ENCODE peak calls at places on chromosome 16, in five cellular contexts. I is A549, L is GM12878, M is HepG2, S is K562. B is an unnamed sample.

GRCh38 chr16:8907096-8907495 is 24.9 kb downstream of the LITAFD start:
- DNase-seq in I (no peak), L (no peak), M (no peak), S (no peak), B (no peak)

GRCh38 chr16:9480503-9480902 is 389.1 kb downstream of the HAPSTR1 start:
- DNase-seq in I (no peak), L (no peak), M (no peak), S (no peak), B (no peak)

GRCh38 chr16:1537763-1538289 is 4.4 kb downstream of the TMEM204 start:
- DNase-seq in I (no peak), L (no peak), M (no peak), S (no peak), B (no peak)

GRCh38 chr16:53504161-53504663 is 1.2 kb upstream of the AKTIP start:
- DNase-seq in I (peak; percentile 36), L (no peak), M (no peak), S (no peak), B (peak; percentile 68)

GRCh38 chr16:55661842-55662479 is 6.2 kb downstream of the SLC6A2 start:
- DNase-seq in I (no peak), L (no peak), M (no peak), S (no peak), B (no peak)

GRCh38 chr16:47036201-47036600 is 62.7 kb upstream of the DNAJA2 start:
- DNase-seq in I (no peak), L (no peak), M (no peak), S (no peak), B (no peak)

GRCh38 chr16:3675601-3676130 is 21.2 kb downstream of the DNASE1 start:
- DNase-seq in I (no peak), L (no peak), M (no peak), S (no peak), B (no peak)

GRCh38 chr16:55499951-55500350 is 8.9 kb upstream of the LPCAT2 start:
- DNase-seq in I (peak; percentile 40), L (no peak), M (no peak), S (no peak), B (peak; percentile 98)

GRCh38 chr16:88688013-88688778 is 1.9 kb upstream of the SNAI3 start:
- DNase-seq in I (no peak), L (no peak), M (no peak), S (peak; percentile 99), B (no peak)

GRCh38 chr16:47732122-47732805 is 271.1 kb downstream of the PHKB start:
- DNase-seq in I (peak; percentile 28), L (no peak), M (no peak), S (no peak), B (peak; percentile 5)

GRCh38 chr16:51150894-51151320 is at the start of gene SALL1:
- DNase-seq in I (no peak), L (no peak), M (no peak), S (no peak), B (no peak)

GRCh38 chr16:27428035-27428785 is 26.2 kb downstream of the IL21R start:
- DNase-seq in I (no peak), L (no peak), M (no peak), S (no peak), B (no peak)
- H3K4me2 ChIP-seq in I (no peak overlapping the region), L (peak overlapping the region; percentile 71), M (no peak overlapping the region), S (no peak overlapping the region), B (no peak overlapping the region)

GRCh38 chr16:63539276-63539675 is 1503.0 kb upstream of the CDH8 start:
- DNase-seq in I (no peak), L (no peak), M (no peak), S (no peak), B (no peak)
- TF ChIP-seq MYC in I (no peak), L (no peak), M (no peak), S (no peak), B (no peak)

GRCh38 chr16:5030251-5030870 is 3.4 kb downstream of the NAGPA start:
- DNase-seq in I (no peak), L (no peak), M (no peak), S (no peak), B (no peak)
- H3K4me2 ChIP-seq in I (no peak overlapping the region), L (no peak overlapping the region), M (no peak overlapping the region), S (no peak overlapping the region), B (no peak overlapping the region)

GRCh38 chr16:84973776-84974523 is 37.4 kb downstream of the ZDHHC7 start:
- DNase-seq in I (no peak), L (no peak), M (no peak), S (no peak), B (no peak)

GRCh38 chr16:84975522-84975921 is 35.8 kb downstream of the ZDHHC7 start:
- DNase-seq in I (no peak), L (no peak), M (no peak), S (no peak), B (no peak)

GRCh38 chr16:84979516-84979915 is 31.8 kb downstream of the ZDHHC7 start:
- DNase-seq in I (no peak), L (no peak), M (no peak), S (no peak), B (no peak)

GRCh38 chr16:84975066-84975465 is 36.3 kb downstream of the ZDHHC7 start:
- DNase-seq in I (no peak), L (no peak), M (no peak), S (no peak), B (no peak)

GRCh38 chr16:84976644-84977400 is 34.5 kb downstream of the ZDHHC7 start:
- DNase-seq in I (no peak), L (no peak), M (peak; percentile 97), S (no peak), B (peak; percentile 74)
- TF ChIP-seq MYC in I (no peak), L (no peak), M (peak; percentile 80), S (no peak), B (no peak)

GRCh38 chr16:30374538-30374937 is at the start of gene MYL11:
- DNase-seq in I (no peak), L (no peak), M (no peak), S (no peak), B (no peak)
- H3K4me2 ChIP-seq in I (no peak within 1 kb of the TSS), L (no peak within 1 kb of the TSS), M (no peak within 1 kb of the TSS), S (no peak within 1 kb of the TSS), B (no peak within 1 kb of the TSS)

B was measured in endothelial cell of umbilical vein.